ENCODE peak calls at places on chromosomes 13 and 19, in ten cellular contexts. E is uterus, M is endothelial cell, I is cardiac muscle cell, U is CD14-positive monocyte, C is WTC11, T is nephron progenitor cell, O is foreskin fibroblast, Z is BJ, B is GM20000. G is an unnamed sample.

GRCh38 chr19:12913871-12914690 is 5.0 kb downstream of the SYCE2 start:
- DNase-seq in E (no peak), M (no peak), I (no peak), U (no peak), C (no peak), T (no peak), O (peak; percentile 33), Z (no peak), B (peak; percentile 41), G (no peak)

GRCh38 chr19:51702754-51703654 is 9.9 kb downstream of the SPACA6 start:
- DNase-seq in E (peak; percentile 48), M (no peak), I (no peak), U (no peak), C (peak; percentile 79), T (peak; percentile 29), O (no peak), Z (no peak), B (no peak), G (no peak)

GRCh38 chr13:48586591-48587103 is 53.8 kb upstream of the RCBTB2 start:
- DNase-seq in E (peak; percentile 37), M (peak; percentile 45), I (no peak), U (no peak), C (no peak), T (no peak), O (no peak), Z (no peak), B (no peak), G (no peak)

GRCh38 chr19:17156947-17157302 is 58.2 kb upstream of the USE1 start:
- DNase-seq in E (no peak), M (no peak), I (no peak), U (peak; percentile 84), C (no peak), T (no peak), O (no peak), Z (no peak), B (no peak), G (no peak)

GRCh38 chr19:50266896-50267295 is 62.3 kb downstream of the KCNC3 start:
- DNase-seq in E (no peak), M (no peak), I (no peak), U (no peak), C (peak; percentile 96), T (peak; percentile 52), O (no peak), Z (no peak), B (no peak), G (no peak)

GRCh38 chr19:17706750-17707181 is 12.5 kb upstream of the MAP1S start:
- DNase-seq in E (no peak), M (no peak), I (peak; percentile 26), U (no peak), C (peak; percentile 93), T (peak; percentile 57), O (peak; percentile 69), Z (no peak), B (no peak), G (peak; percentile 30)

GRCh38 chr19:5130371-5131030 is 161.6 kb downstream of the KDM4B start:
- DNase-seq in E (no peak), M (no peak), I (no peak), U (no peak), C (no peak), T (no peak), O (no peak), Z (no peak), B (peak; percentile 86), G (no peak)

GRCh38 chr13:30806784-30807183 is 71.4 kb downstream of the ALOX5AP start:
- DNase-seq in E (no peak), M (no peak), I (peak; percentile 28), U (peak; percentile 27), C (no peak), T (no peak), O (peak; percentile 85), Z (no peak), B (no peak), G (no peak)

GRCh38 chr19:32767951-32768679 is 48.5 kb downstream of the TDRD12 start:
- DNase-seq in E (no peak), M (no peak), I (no peak), U (no peak), C (no peak), T (no peak), O (no peak), Z (no peak), B (no peak), G (no peak)

GRCh38 chr19:47658431-47659383 is 49.8 kb downstream of the BICRA start:
- DNase-seq in E (no peak), M (no peak), I (no peak), U (no peak), C (no peak), T (no peak), O (no peak), Z (no peak), B (no peak), G (no peak)

GRCh38 chr13:110616103-110617101 is 1.1 kb downstream of the NAXD start:
- DNase-seq in E (no peak), M (no peak), I (no peak), U (no peak), C (peak; percentile 31), T (no peak), O (peak; percentile 82), Z (no peak), B (peak; percentile 80), G (no peak)

GRCh38 chr19:3320354-3320670 is 46.1 kb upstream of the NFIC start:
- DNase-seq in E (no peak), M (no peak), I (no peak), U (no peak), C (no peak), T (no peak), O (no peak), Z (no peak), B (no peak), G (no peak)

GRCh38 chr13:112932971-112933370 is 36.0 kb upstream of the MCF2L start:
- DNase-seq in E (no peak), M (no peak), I (no peak), U (no peak), C (no peak), T (no peak), O (no peak), Z (no peak), B (no peak), G (no peak)

GRCh38 chr19:36245210-36246005 is 30.5 kb downstream of the ZNF146 start:
- DNase-seq in E (no peak), M (no peak), I (no peak), U (no peak), C (peak; percentile 85), T (peak; percentile 44), O (peak; percentile 45), Z (no peak), B (no peak), G (peak; percentile 26)
- TF ChIP-seq CTCF in E (no peak), M (no peak), I (no peak), U (no peak), C (no peak), T (no peak), O (no peak), Z (no peak), B (no peak), G (peak; percentile 27)

GRCh38 chr19:55636723-55637122 is 4.1 kb upstream of the ZNF580 start:
- DNase-seq in E (no peak), M (no peak), I (no peak), U (no peak), C (no peak), T (no peak), O (no peak), Z (no peak), B (no peak), G (no peak)

GRCh38 chr19:55640577-55641375 is at the start of gene ZNF580:
- DNase-seq in E (peak; percentile 72), M (peak; percentile 49), I (peak; percentile 73), U (no peak), C (peak; percentile 61), T (peak; percentile 75), O (peak; percentile 93), Z (no peak), B (peak; percentile 81), G (peak; percentile 48)

GRCh38 chr19:55640043-55640576 is 692 bp upstream of the ZNF580 start:
- DNase-seq in E (peak; percentile 71), M (no peak), I (no peak), U (no peak), C (peak; percentile 54), T (no peak), O (peak; percentile 92), Z (no peak), B (peak; percentile 73), G (no peak)

GRCh38 chr19:55637534-55637933 is 3.3 kb upstream of the ZNF580 start:
- DNase-seq in E (no peak), M (no peak), I (no peak), U (no peak), C (no peak), T (no peak), O (no peak), Z (no peak), B (no peak), G (no peak)

DNA sequence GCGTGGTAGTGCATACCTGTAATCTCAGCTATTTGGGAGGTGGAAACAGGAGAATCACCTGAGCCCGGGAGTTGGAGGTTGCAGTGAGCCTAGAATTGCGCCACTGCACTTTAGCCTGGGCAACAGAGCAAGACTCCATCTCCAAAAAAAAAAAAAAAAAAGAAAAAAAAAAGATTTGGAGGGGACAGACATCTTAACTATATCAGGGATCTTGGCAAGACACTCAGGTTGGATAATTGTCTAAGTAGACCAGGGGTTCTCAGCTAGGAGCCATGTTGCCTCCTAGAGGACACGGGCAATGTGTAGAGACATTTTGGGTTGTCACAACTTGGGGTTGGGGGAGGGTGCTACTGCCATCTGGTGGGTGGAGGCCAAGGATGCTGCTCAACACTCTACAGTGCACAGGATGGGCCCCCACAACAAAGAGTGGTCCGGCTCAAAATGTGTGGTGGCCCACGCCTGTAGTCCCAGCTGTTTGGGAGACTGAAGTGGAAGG is 1.9 kb upstream of the ZNF580 start:
- DNase-seq in E (no peak), M (peak; percentile 55), I (peak; percentile 38), U (no peak), C (peak; percentile 63), T (no peak), O (peak; percentile 48), Z (no peak), B (no peak), G (peak; percentile 47)
- TF ChIP-seq CTCF in E (peak; percentile 15), M (peak; percentile 30), I (peak; percentile 46), U (peak; percentile 27), C (no peak), T (peak; percentile 24), O (peak; percentile 46), Z (peak; percentile 55), B (peak; percentile 10), G (peak; percentile 58)

GRCh38 chr13:107650081-107650701 is 565.1 kb downstream of the LIG4 start:
- DNase-seq in E (peak; percentile 16), M (peak; percentile 79), I (peak; percentile 74), U (no peak), C (peak; percentile 83), T (peak; percentile 76), O (no peak), Z (no peak), B (peak; percentile 18), G (peak; percentile 63)
- TF ChIP-seq CTCF in E (peak; percentile 55), M (peak; percentile 88), I (peak; percentile 87), U (peak; percentile 70), C (peak; percentile 80), T (peak; percentile 80), O (no peak), Z (peak; percentile 39), B (peak; percentile 84), G (peak; percentile 87)

DNA sequence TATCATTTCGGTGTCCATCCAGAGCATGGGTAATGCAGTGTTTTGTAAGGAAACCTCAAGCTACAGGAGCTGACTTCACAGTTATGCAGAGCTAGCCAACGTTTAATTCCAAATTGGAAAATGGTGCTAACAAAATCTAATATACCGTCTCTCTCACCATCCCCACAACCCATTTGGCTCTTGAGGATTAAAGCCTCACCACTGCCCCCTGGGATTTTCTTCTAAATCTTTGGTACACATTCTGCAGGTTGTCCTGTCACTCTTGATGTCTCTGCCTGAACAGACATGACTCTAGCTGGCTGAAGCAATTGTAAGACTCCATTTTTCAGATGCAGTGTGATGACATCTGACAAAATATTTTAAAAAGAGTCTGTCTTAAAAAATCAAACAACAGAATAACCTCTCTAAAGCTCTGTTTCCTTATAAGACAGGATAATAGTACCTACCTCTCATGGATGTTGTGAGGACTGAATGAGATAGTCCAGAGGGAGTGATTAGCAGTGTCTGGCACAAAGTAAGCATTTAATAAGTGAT is 451.8 kb downstream of the SUCLA2 start:
- DNase-seq in E (no peak), M (no peak), I (no peak), U (no peak), C (no peak), T (no peak), O (peak; percentile 44), Z (no peak), B (no peak), G (no peak)
- TF ChIP-seq CTCF in E (no peak), M (no peak), I (no peak), U (no peak), C (no peak), T (peak; percentile 7), O (no peak), Z (no peak), B (no peak), G (no peak)